ENCODE peak calls at places on chromosomes 2 and 18, in five cellular contexts. P is GM12878, G is thoracic aorta, A is pancreas, O is astrocyte. J is an unnamed sample. For H3K36me3, the result is how much of the 10 kb centered on the place peaks cover.

GRCh38 chr2:195596840-195597239 is 60.2 kb upstream of the SLC39A10 start:
- DNase-seq in P (no peak), G (no peak), A (no peak), O (no peak), J (no peak)

GRCh38 chr2:205865794-205866490 is 183.6 kb downstream of the NRP2 start:
- DNase-seq in P (no peak), G (no peak), A (no peak), O (peak), J (peak)

GRCh38 chr2:231699006-231699405 is 9.3 kb upstream of the PTMA start:
- DNase-seq in P (no peak), G (no peak), A (no peak), O (peak), J (no peak)

GRCh38 chr2:5974477-5974876 is 282.3 kb downstream of the SOX11 start:
- DNase-seq in P (no peak), G (no peak), A (no peak), O (no peak), J (no peak)

GRCh38 chr2:36455788-36456187 is 100.2 kb downstream of the CRIM1 start:
- DNase-seq in P (no peak), G (no peak), A (no peak), O (no peak), J (no peak)

GRCh38 chr18:79818036-79818435 is 20.3 kb downstream of the KCNG2 start:
- DNase-seq in P (no peak), G (no peak), A (no peak), O (no peak), J (no peak)

GRCh38 chr18:27967938-27968803 is 208.8 kb downstream of the CDH2 start:
- DNase-seq in P (no peak), G (no peak), A (no peak), O (no peak), J (no peak)

GRCh38 chr2:86414996-86415395 is 26.2 kb upstream of the KDM3A start:
- DNase-seq in P (no peak), G (no peak), A (no peak), O (no peak), J (peak)

GRCh38 chr2:20034218-20034617 is 17.2 kb downstream of the LAPTM4A start:
- DNase-seq in P (no peak), G (no peak), A (no peak), O (no peak), J (no peak)

GRCh38 chr18:78323453-78324230 is 656.0 kb upstream of the SALL3 start:
- DNase-seq in P (no peak), G (no peak), A (no peak), O (no peak), J (no peak)

DNA sequence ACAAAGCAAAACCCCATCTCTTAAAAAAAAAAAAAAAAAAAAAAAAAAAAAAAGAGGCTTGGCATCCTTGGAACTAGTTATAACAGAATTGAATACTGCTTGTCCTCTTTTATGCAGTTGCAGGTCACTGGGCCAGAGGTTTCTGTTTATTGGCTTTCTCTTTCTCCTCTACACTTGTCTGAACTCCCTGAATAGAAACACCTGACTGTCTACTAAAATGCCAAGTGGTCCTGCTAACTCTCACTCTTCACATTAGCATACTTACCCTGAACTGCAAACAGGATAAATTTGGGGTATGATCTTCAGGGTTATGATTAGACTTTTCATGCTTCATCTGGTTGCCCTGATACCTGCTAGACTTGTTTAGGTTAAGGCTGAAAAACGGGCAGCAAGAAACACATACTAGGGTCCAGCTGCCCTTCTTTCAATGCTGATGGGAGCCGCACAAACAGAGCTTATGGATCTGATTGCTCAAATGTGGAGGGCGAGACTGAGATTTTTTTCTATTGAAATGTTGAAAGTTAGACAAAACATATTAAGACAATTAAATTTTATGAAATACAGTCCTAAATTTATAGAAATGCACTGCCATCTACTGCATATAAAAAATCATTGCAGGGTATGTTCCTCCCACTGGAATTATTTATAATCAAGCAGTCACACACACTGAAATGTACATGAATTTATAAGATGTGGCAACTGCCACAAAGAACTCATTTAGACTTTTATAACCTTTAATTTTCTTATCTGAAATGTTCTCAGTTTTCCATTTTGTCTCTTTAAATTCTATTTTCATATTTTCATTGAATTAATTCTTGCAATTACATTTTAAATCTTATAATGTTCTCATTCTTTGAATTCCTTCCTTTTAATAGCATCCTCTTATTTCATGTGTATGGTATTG is 40.8 kb downstream of the GTF3C3 start:
- DNase-seq in P (no peak), G (no peak), A (no peak), O (no peak), J (peak)
- TF ChIP-seq CTCF in P (no peak), G (peak), A (no peak), O (peak), J (no peak)

GRCh38 chr2:42410732-42411514 is 49.9 kb upstream of the COX7A2L start:
- DNase-seq in P (no peak), G (no peak), A (no peak), O (no peak), J (no peak)
- H3K4me3 ChIP-seq in P (no peak), G (no peak), A (no peak), O (no peak), J (no peak)

GRCh38 chr2:199916980-199917379 is 5.9 kb downstream of the C2orf69 start:
- DNase-seq in P (no peak), G (no peak), A (no peak), O (no peak), J (no peak)
- H3K36me3 ChIP-seq in P (under half), G (under half), A (under half), O (under half), J (under half)

GRCh38 chr18:68843467-68844089 is 45.7 kb downstream of the CCDC102B start:
- DNase-seq in P (no peak), G (no peak), A (no peak), O (no peak), J (no peak)
- TF ChIP-seq CTCF in P (no peak), G (no peak), A (no peak), O (no peak), J (no peak)

DNA sequence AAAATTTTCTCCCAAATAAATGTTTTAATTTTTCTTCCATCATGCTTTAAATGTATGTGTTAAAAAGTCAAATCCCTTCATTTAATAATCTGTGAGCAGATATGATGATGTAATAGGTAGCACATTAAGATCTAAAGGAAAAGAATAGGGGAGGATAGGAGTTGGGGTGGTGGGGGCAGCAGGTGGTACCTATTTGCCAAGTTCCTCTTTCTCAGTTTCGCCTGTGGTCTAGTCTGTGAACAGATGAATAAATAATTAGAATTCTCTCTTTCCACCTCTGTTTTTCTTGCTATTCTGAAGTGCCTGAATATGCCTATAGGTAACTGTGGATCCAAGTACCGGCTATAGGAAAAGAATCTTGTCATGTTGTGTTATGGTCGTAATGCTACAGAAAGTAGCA is 152.5 kb downstream of the NRXN1 start:
- DNase-seq in P (no peak), G (no peak), A (no peak), O (no peak), J (no peak)
- H3K4me3 ChIP-seq in P (no peak), G (no peak), A (no peak), O (no peak), J (no peak)

GRCh38 chr2:73987109-73987947 is 2.6 kb downstream of the TET3 start:
- DNase-seq in P (no peak), G (no peak), A (peak), O (peak), J (no peak)
- H3K36me3 ChIP-seq in P (under half), G (under half), A (under half), O (under half), J (under half)

GRCh38 chr2:197076652-197077051 is 150.1 kb upstream of the PGAP1 start:
- DNase-seq in P (no peak), G (no peak), A (no peak), O (no peak), J (no peak)

GRCh38 chr2:197077336-197077735 is 150.8 kb upstream of the PGAP1 start:
- DNase-seq in P (no peak), G (no peak), A (no peak), O (peak), J (no peak)

GRCh38 chr2:197073701-197074433 is 147.4 kb upstream of the PGAP1 start:
- DNase-seq in P (no peak), G (no peak), A (no peak), O (peak), J (no peak)

GRCh38 chr2:197075286-197075685 is 148.8 kb upstream of the PGAP1 start:
- DNase-seq in P (no peak), G (no peak), A (no peak), O (peak), J (no peak)

GRCh38 chr2:197075754-197076337 is 149.3 kb upstream of the PGAP1 start:
- DNase-seq in P (no peak), G (no peak), A (no peak), O (no peak), J (no peak)
- TF ChIP-seq CTCF in P (peak), G (peak), A (no peak), O (peak), J (peak)

GRCh38 chr2:68907923-68908253 is 36.7 kb upstream of the BMP10 start:
- DNase-seq in P (no peak), G (no peak), A (no peak), O (no peak), J (no peak)
- H3K4me3 ChIP-seq in P (no peak), G (no peak), A (no peak), O (no peak), J (no peak)

DNA sequence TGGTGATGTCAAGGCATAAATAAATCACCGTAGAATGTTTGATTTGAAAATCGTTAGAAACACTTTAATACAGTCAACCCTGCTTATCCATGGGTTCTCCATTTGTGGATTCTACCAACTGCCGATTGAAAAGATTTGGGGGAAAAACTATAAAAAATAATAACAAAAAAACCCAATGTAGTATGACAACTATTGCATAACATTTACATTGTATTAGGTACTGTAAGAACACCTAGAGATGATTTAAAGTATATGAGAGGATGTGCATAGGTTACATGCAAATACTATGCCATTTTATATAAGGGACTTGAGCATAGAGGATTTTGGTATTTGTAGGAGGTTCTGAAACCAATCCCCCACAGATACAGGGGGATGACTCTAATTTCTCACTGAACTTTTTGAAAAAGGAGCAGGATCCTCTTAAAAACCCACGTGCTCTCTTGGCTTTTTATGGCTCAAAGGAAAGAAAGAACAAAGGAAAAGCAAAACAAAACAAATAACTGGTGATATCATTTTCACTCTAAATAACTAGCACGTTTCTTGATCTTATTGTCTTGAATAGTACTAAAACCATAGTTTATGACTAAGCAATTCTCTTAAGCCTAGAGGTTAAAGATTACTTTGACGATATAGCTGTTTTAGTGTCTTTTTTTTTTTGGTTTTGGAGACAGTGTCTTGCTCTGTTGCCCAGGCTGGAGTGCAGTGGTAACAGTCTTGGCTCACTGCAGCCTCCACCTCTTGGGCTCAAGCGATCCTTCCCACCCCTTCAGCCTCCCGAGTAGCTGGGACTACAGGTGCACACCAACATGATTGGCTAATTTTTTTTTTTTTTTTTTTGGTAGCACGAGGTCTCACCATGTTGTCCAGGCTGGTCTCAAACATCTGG is 17.0 kb downstream of the GMCL1 start:
- DNase-seq in P (no peak), G (no peak), A (no peak), O (no peak), J (no peak)
- H3K36me3 ChIP-seq in P (under half), G (under half), A (under half), O (under half), J (under half)

GRCh38 chr18:41391616-41392610 is 563.1 kb upstream of the PIK3C3 start:
- DNase-seq in P (no peak), G (no peak), A (peak), O (peak), J (peak)

GRCh38 chr18:41389936-41390667 is 564.9 kb upstream of the PIK3C3 start:
- DNase-seq in P (peak), G (no peak), A (no peak), O (no peak), J (peak)

GRCh38 chr18:41396211-41396610 is 558.8 kb upstream of the PIK3C3 start:
- DNase-seq in P (no peak), G (no peak), A (no peak), O (no peak), J (no peak)

GRCh38 chr18:41396861-41397260 is 558.2 kb upstream of the PIK3C3 start:
- DNase-seq in P (no peak), G (no peak), A (no peak), O (no peak), J (peak)

DNA sequence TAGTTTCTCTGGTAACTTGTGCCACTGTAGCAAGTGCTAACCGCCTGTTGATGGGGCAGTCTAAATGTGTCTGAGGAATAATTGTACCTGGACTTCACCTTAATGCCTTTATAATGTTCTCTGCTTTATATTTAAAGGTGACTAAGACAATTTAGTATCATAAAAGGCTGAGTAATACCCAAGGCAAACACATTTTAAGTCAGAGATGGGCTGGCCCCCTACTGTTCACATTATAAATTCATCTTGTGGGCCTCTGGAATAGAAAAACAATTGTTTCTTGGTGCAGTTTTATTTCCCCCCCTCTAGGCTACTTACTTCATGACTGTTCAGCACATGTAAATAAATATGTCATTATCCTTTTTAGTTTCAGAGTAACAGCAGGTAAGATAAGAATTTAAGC is 559.3 kb upstream of the PIK3C3 start:
- DNase-seq in P (no peak), G (no peak), A (no peak), O (no peak), J (peak)
- TF ChIP-seq CTCF in P (peak), G (no peak), A (no peak), O (peak), J (no peak)